ENCODE peak calls at places on chromosomes 12 and 14, in ten cellular contexts. G is erythroblast, O is lower leg skin, P is thyroid gland, E is GM12878, U is IMR-90, I is Peyer's patch, X is sigmoid colon, D is HepG2, Z is adrenal gland. N is an unnamed sample.

GRCh38 chr12:114913871-114914801 is 230.2 kb upstream of the TBX3 start:
- DNase-seq in G (no peak), O (no peak), P (no peak), E (no peak), U (peak), I (peak), X (no peak), D (no peak), Z (peak), N (no peak)

GRCh38 chr12:97306121-97306520 is 156.5 kb upstream of the RMST start:
- DNase-seq in G (no peak), O (no peak), P (no peak), E (peak), U (no peak), I (no peak), X (no peak), D (no peak), Z (no peak), N (no peak)

GRCh38 chr12:46154221-46154975 is 114.4 kb downstream of the SLC38A1 start:
- DNase-seq in G (no peak), O (no peak), P (no peak), E (no peak), U (peak), I (no peak), X (no peak), D (no peak), Z (no peak), N (no peak)

GRCh38 chr12:27048822-27049752 is 26.7 kb downstream of the MED21 start:
- DNase-seq in G (peak), O (no peak), P (no peak), E (no peak), U (peak), I (no peak), X (no peak), D (no peak), Z (no peak), N (peak)

GRCh38 chr12:132707241-132707640 is 3.4 kb upstream of the PGAM5 start:
- DNase-seq in G (no peak), O (no peak), P (no peak), E (no peak), U (no peak), I (no peak), X (no peak), D (no peak), Z (no peak), N (no peak)

GRCh38 chr14:33542338-33543290 is 408.3 kb downstream of the EGLN3 start:
- DNase-seq in G (no peak), O (no peak), P (no peak), E (no peak), U (no peak), I (no peak), X (no peak), D (no peak), Z (peak), N (no peak)

GRCh38 chr12:10624631-10625030 is 11.2 kb upstream of the MAGOHB start:
- DNase-seq in G (no peak), O (no peak), P (no peak), E (no peak), U (no peak), I (no peak), X (no peak), D (no peak), Z (no peak), N (no peak)

GRCh38 chr14:29521526-29522137 is 406.0 kb downstream of the PRKD1 start:
- DNase-seq in G (peak), O (no peak), P (no peak), E (no peak), U (peak), I (no peak), X (no peak), D (no peak), Z (no peak), N (no peak)

GRCh38 chr14:104673481-104673880 is 15.9 kb upstream of the INF2 start:
- DNase-seq in G (no peak), O (no peak), P (no peak), E (no peak), U (no peak), I (no peak), X (peak), D (no peak), Z (no peak), N (no peak)

GRCh38 chr14:31300296-31300695 is 92.7 kb upstream of the HECTD1 start:
- DNase-seq in G (no peak), O (no peak), P (no peak), E (no peak), U (no peak), I (no peak), X (no peak), D (no peak), Z (no peak), N (peak)

GRCh38 chr12:33439587-33440011 is at the start of gene SYT10:
- DNase-seq in G (peak), O (no peak), P (no peak), E (no peak), U (no peak), I (no peak), X (no peak), D (no peak), Z (no peak), N (peak)

GRCh38 chr14:21015312-21015711 is 9.5 kb downstream of the NDRG2 start:
- DNase-seq in G (no peak), O (no peak), P (no peak), E (no peak), U (no peak), I (no peak), X (no peak), D (no peak), Z (no peak), N (no peak)

GRCh38 chr14:101113835-101114725 is 210.6 kb upstream of the RTL1 start:
- DNase-seq in G (no peak), O (peak), P (no peak), E (no peak), U (no peak), I (peak), X (peak), D (no peak), Z (no peak), N (no peak)

GRCh38 chr14:24605435-24606190 is 3.9 kb downstream of the GZMH start:
- DNase-seq in G (peak), O (no peak), P (peak), E (no peak), U (no peak), I (peak), X (no peak), D (peak), Z (no peak), N (peak)

DNA sequence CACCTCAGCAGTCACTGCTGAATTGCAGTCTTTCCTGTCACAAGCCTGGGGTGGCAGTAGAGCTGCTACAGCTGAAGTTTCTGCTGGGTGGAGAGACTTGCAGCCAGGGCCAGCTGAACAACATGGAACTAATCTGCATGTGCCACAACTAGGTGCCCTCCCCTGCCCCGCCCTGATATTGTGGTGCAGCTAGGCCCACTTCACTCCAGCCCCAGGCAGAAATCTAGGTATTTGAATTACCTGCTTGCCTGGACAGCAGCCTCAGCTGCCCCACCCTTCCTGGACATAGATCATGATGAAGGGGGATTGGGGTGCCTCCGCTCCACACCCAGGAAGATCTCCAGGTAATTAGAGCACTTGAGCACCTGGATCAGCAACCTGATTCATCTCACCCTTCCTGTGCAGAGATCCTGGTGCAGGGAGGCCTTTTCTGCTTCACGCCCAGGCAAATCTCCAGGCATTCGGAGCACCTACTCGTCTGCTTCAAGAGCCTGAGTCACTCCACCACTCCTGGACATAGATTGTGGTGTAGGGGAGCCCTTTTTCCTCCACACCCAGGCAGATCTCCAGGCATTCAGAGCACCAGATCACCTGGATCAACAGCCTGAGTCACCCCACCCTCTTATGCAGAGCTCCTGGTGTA is 477.0 kb downstream of the SOX5 start:
- DNase-seq in G (no peak), O (peak), P (no peak), E (no peak), U (no peak), I (no peak), X (no peak), D (no peak), Z (no peak), N (no peak)
- TF ChIP-seq POLR2A in G (no peak), O (no peak), P (no peak), E (no peak), U (no peak), I (no peak), X (no peak), D (no peak), Z (no peak), N (no peak)

GRCh38 chr14:102525213-102526143 is 15.9 kb upstream of the ANKRD9 start:
- DNase-seq in G (no peak), O (no peak), P (peak), E (peak), U (peak), I (no peak), X (no peak), D (peak), Z (peak), N (no peak)

GRCh38 chr14:102524026-102524450 is 14.5 kb upstream of the ANKRD9 start:
- DNase-seq in G (no peak), O (no peak), P (no peak), E (no peak), U (no peak), I (no peak), X (peak), D (no peak), Z (no peak), N (no peak)

GRCh38 chr14:102523200-102524025 is 13.8 kb upstream of the ANKRD9 start:
- DNase-seq in G (no peak), O (no peak), P (no peak), E (no peak), U (no peak), I (peak), X (no peak), D (no peak), Z (no peak), N (no peak)

GRCh38 chr14:102527255-102528232 is 18.0 kb upstream of the ANKRD9 start:
- DNase-seq in G (no peak), O (no peak), P (no peak), E (no peak), U (no peak), I (peak), X (no peak), D (no peak), Z (no peak), N (no peak)

DNA sequence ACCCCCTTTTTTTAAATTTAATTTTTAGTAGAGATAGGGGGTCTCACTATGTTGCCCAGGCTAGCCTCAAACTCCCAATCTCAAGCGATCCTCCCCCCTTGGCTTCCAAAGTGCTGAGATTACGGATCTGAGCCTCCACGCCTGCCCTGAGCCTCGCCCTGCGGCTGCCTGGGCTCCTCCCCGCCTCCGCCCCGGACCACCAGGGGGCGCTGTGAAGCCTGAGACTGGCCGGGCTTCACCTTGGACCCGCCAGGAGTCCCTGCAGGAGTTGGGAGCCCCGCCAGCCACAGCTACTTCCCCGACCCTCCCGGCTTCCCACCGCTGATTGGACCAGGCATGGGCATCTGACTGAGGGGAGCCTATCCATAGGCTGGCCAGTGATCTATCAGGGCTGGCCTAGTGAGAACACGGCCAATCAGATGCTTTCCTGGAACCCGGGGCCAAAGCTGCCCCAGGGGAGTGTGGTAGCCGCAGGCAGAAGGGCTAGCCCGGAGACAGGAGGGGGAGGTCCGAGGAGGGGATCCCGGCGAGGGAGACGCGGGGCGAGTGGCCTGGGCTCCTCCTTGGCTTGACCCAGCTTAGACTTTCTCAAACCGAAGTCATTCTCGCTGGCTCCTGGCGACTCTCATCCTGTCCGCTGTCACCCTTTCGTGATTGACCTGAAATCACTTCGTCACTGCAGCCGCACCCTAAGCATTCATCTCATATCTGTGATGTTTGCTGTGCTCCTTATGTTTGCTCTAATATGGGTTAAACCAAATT is 15.1 kb upstream of the ANKRD9 start:
- DNase-seq in G (peak), O (peak), P (peak), E (peak), U (peak), I (peak), X (peak), D (peak), Z (peak), N (peak)
- TF ChIP-seq POLR2A in G (peak), O (no peak), P (no peak), E (peak), U (peak), I (peak), X (peak), D (peak), Z (peak), N (peak)

DNA sequence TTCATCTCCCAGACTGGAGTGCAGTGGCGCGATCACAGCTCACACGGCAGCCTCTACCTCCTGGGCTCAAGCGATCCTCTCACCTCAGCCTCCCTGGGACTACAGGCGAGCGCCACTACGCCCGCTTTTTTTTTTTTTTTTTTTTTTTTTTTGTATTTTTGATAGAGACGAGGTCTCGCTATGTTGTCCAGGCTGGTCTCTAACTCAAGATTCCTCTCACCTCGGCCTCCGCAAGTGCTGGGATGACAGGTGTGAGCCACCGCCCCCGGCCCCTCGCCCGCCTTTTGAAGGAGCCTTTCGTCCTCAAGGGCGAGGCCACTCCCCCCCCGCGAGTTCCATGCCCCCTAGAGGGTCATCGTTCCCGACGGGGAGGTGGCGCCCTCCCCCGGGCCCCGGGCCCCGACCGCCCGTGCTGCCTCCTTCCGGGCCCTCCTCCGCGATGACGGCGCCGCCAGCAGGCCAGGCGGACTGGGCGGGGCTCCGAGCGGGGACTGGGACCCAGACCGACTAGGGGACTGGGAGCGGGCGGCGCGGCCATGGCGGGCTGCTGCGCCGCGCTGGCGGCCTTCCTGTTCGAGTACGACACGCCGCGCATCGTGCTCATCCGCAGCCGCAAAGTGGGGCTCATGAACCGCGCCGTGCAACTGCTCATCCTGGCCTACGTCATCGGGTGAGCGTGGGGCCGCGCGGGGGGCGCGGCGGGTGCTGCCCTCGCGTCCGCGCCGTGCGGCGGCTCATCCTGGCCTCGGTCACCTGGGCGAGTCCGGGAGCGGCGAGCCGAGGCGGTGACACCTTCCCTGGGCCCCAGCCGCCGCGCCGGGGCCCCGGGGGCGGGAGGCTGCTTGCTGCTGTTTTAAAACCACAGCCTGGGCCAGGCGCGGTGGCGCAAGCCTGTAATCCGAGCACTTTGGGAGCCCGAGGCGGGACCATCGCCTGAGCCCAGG is at the start of gene P2RX4:
- DNase-seq in G (peak), O (peak), P (peak), E (peak), U (peak), I (peak), X (peak), D (peak), Z (peak), N (peak)
- TF ChIP-seq POLR2A in G (peak), O (no peak), P (peak), E (peak), U (peak), I (peak), X (peak), D (peak), Z (peak), N (peak)

GRCh38 chr12:109877504-109878246 is 2.7 kb downstream of the GLTP start:
- DNase-seq in G (no peak), O (no peak), P (no peak), E (no peak), U (no peak), I (no peak), X (no peak), D (no peak), Z (no peak), N (no peak)

GRCh38 chr12:109879332-109880048 is 851 bp downstream of the GLTP start:
- DNase-seq in G (no peak), O (no peak), P (no peak), E (no peak), U (no peak), I (no peak), X (no peak), D (no peak), Z (no peak), N (no peak)

GRCh38 chr12:109878247-109878625 is 2.1 kb downstream of the GLTP start:
- DNase-seq in G (no peak), O (no peak), P (no peak), E (no peak), U (no peak), I (no peak), X (no peak), D (no peak), Z (no peak), N (no peak)

GRCh38 chr12:109880049-109880931 is at the start of gene GLTP:
- DNase-seq in G (peak), O (peak), P (peak), E (no peak), U (peak), I (peak), X (peak), D (peak), Z (peak), N (peak)

GRCh38 chr12:109878749-109879148 is 1.6 kb downstream of the GLTP start:
- DNase-seq in G (no peak), O (no peak), P (no peak), E (no peak), U (no peak), I (no peak), X (no peak), D (no peak), Z (no peak), N (no peak)
- TF ChIP-seq POLR2A in G (no peak), O (no peak), P (no peak), E (no peak), U (no peak), I (no peak), X (no peak), D (no peak), Z (no peak), N (no peak)

GRCh38 chr12:13196302-13196921 is at the start of gene EMP1:
- DNase-seq in G (peak), O (peak), P (peak), E (peak), U (peak), I (peak), X (peak), D (peak), Z (peak), N (no peak)
- TF ChIP-seq POLR2A in G (no peak), O (no peak), P (peak), E (no peak), U (peak), I (peak), X (peak), D (no peak), Z (peak), N (no peak)